ENCODE peak calls at places on chromosomes 2 and 18, in six cellular contexts. W is CD4-positive, alpha-beta T cell; D is bronchial epithelial cell; M is MCF 10A; Q is HFFc6; U is WERI-Rb-1. N is an unnamed sample.

GRCh38 chr18:71529708-71530303 is 1014.3 kb downstream of the CBLN2 start:
- DNase-seq in W (no peak), D (no peak), M (peak), Q (no peak), U (no peak), N (no peak)

GRCh38 chr2:69188174-69188900 is 175.4 kb downstream of the ANTXR1 start:
- DNase-seq in W (no peak), D (no peak), M (no peak), Q (no peak), U (no peak), N (no peak)

GRCh38 chr2:235106874-235107639 is 155.2 kb downstream of the SH3BP4 start:
- DNase-seq in W (no peak), D (peak), M (peak), Q (peak), U (peak), N (no peak)

GRCh38 chr2:240813231-240813921 is 6.6 kb downstream of the KIF1A start:
- DNase-seq in W (no peak), D (no peak), M (no peak), Q (no peak), U (no peak), N (no peak)

GRCh38 chr2:6780765-6781274 is 84.9 kb downstream of the CMPK2 start:
- DNase-seq in W (no peak), D (no peak), M (peak), Q (no peak), U (no peak), N (no peak)

GRCh38 chr2:26846334-26846863 is 1.5 kb upstream of the DPYSL5 start:
- DNase-seq in W (peak), D (peak), M (peak), Q (peak), U (peak), N (no peak)

GRCh38 chr2:50606860-50607259 is 425.1 kb downstream of the NRXN1 start:
- DNase-seq in W (no peak), D (no peak), M (no peak), Q (no peak), U (no peak), N (no peak)

GRCh38 chr2:231176061-231176460 is 22.4 kb upstream of the ARMC9 start:
- DNase-seq in W (no peak), D (no peak), M (no peak), Q (no peak), U (no peak), N (no peak)

GRCh38 chr2:69958480-69958879 is 3.0 kb downstream of the ASPRV1 start:
- DNase-seq in W (no peak), D (no peak), M (no peak), Q (no peak), U (no peak), N (no peak)

GRCh38 chr18:76421291-76422078 is 73.6 kb downstream of the ZNF516 start:
- DNase-seq in W (no peak), D (no peak), M (no peak), Q (no peak), U (no peak), N (no peak)

GRCh38 chr2:112679484-112679883 is 33.7 kb downstream of the SLC20A1 start:
- DNase-seq in W (no peak), D (peak), M (peak), Q (peak), U (no peak), N (no peak)

GRCh38 chr2:151828143-151828889 is at the start of gene ARL5A:
- DNase-seq in W (peak), D (peak), M (peak), Q (peak), U (peak), N (peak)

GRCh38 chr2:95060446-95061118 is 35.1 kb downstream of the MAL start:
- DNase-seq in W (no peak), D (no peak), M (no peak), Q (no peak), U (no peak), N (no peak)

GRCh38 chr2:46557788-46558187 is 78.4 kb downstream of the TMEM247 start:
- DNase-seq in W (no peak), D (no peak), M (no peak), Q (no peak), U (no peak), N (no peak)

GRCh38 chr2:29747786-29748470 is 173.5 kb downstream of the ALK start:
- DNase-seq in W (no peak), D (peak), M (peak), Q (peak), U (peak), N (no peak)

GRCh38 chr18:77136871-77137665 is 4.5 kb upstream of the MBP start:
- DNase-seq in W (no peak), D (no peak), M (no peak), Q (no peak), U (no peak), N (no peak)

GRCh38 chr2:126850951-126851350 is 47.7 kb upstream of the TEX51 start:
- DNase-seq in W (no peak), D (no peak), M (no peak), Q (no peak), U (no peak), N (no peak)

GRCh38 chr2:69298862-69299261 is 88.2 kb downstream of the GFPT1 start:
- DNase-seq in W (no peak), D (no peak), M (peak), Q (peak), U (no peak), N (no peak)

GRCh38 chr2:216584112-216584511 is 49.1 kb upstream of the IGFBP2 start:
- DNase-seq in W (no peak), D (no peak), M (no peak), Q (no peak), U (no peak), N (no peak)

GRCh38 chr2:5453648-5454390 is 238.4 kb upstream of the SOX11 start:
- DNase-seq in W (no peak), D (peak), M (peak), Q (no peak), U (no peak), N (no peak)

GRCh38 chr2:241063093-241063551 is 39.0 kb downstream of the MTERF4 start:
- DNase-seq in W (no peak), D (no peak), M (peak), Q (no peak), U (no peak), N (no peak)

GRCh38 chr18:272650-273049 is 4.8 kb upstream of the THOC1 start:
- DNase-seq in W (no peak), D (peak), M (no peak), Q (no peak), U (no peak), N (no peak)

GRCh38 chr2:71466301-71467179 is 13.2 kb downstream of the DYSF start:
- DNase-seq in W (no peak), D (no peak), M (peak), Q (no peak), U (peak), N (no peak)

GRCh38 chr2:159262226-159262625 is 24.3 kb downstream of the WDSUB1 start:
- DNase-seq in W (no peak), D (no peak), M (no peak), Q (no peak), U (no peak), N (no peak)

GRCh38 chr18:59446012-59446411 is 86.9 kb upstream of the LMAN1 start:
- DNase-seq in W (no peak), D (peak), M (peak), Q (peak), U (no peak), N (no peak)

GRCh38 chr2:148817210-148817708 is 57.8 kb upstream of the KIF5C start:
- DNase-seq in W (no peak), D (no peak), M (no peak), Q (peak), U (no peak), N (no peak)

GRCh38 chr2:193462411-193462810 is 1267.7 kb upstream of the TMEFF2 start:
- DNase-seq in W (no peak), D (no peak), M (no peak), Q (no peak), U (no peak), N (no peak)

GRCh38 chr2:10658041-10658913 is 31.5 kb downstream of the NOL10 start:
- DNase-seq in W (no peak), D (peak), M (peak), Q (peak), U (peak), N (no peak)

GRCh38 chr18:35949090-35949489 is 23.4 kb upstream of the RMP24 start:
- DNase-seq in W (no peak), D (no peak), M (no peak), Q (no peak), U (no peak), N (no peak)

GRCh38 chr18:35948080-35948479 is 24.4 kb upstream of the RMP24 start:
- DNase-seq in W (no peak), D (no peak), M (no peak), Q (no peak), U (no peak), N (no peak)

GRCh38 chr18:35950628-35950982 is 21.9 kb upstream of the RMP24 start:
- DNase-seq in W (no peak), D (no peak), M (no peak), Q (no peak), U (peak), N (no peak)

GRCh38 chr18:35953688-35954087 is 18.8 kb upstream of the RMP24 start:
- DNase-seq in W (no peak), D (no peak), M (no peak), Q (no peak), U (no peak), N (no peak)

DNA sequence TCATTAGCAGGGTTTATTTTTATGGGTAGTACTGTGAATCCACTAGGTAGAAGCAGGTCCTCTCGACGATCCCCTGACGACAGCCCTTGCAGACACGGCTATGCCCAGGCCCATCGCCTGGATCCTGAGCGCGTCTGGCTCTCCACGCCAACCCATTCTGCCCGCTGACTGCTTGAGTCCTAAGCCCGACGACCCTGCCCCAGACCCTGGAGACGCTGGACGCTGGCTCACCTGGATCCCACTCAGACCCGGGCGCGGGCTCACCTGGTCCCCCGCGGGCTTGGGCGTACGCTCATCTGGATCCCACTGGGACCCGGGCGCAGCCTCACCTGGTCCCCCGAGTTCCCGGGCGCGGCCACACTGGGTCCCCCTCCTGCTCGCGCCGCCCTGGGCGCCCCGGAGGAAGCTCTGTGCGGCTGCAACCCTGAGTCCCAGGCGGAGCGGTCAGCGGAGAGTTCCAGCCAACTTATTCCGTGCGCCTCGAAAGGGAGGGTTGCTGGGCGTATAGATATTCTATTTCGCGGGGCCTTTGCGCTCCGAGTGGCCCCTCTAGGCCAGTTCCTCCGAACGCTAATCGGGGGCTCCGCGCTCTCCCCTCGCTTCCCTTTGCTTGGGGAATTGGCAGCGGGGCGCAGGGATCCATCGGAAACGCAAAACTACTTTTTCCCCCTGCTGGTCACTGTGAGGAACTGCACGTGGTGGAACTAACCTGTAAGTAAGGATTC is 22.4 kb upstream of the RMP24 start:
- DNase-seq in W (peak), D (peak), M (peak), Q (peak), U (peak), N (peak)
- TF ChIP-seq CTCF in W (peak), D (peak), M (peak), Q (peak), U (peak), N (peak)

GRCh38 chr18:44895176-44895798 is 214.6 kb downstream of the SETBP1 start:
- DNase-seq in W (no peak), D (peak), M (peak), Q (peak), U (peak), N (no peak)
- TF ChIP-seq CTCF in W (no peak), D (peak), M (peak), Q (peak), U (peak), N (no peak)

GRCh38 chr2:168246483-168247340 is 683 bp downstream of the STK39 start:
- DNase-seq in W (peak), D (peak), M (peak), Q (peak), U (peak), N (no peak)
- TF ChIP-seq CTCF in W (no peak), D (peak), M (peak), Q (peak), U (peak), N (peak)

GRCh38 chr18:57806891-57807280 is 3.8 kb upstream of the ATP8B1 start:
- DNase-seq in W (no peak), D (peak), M (peak), Q (peak), U (no peak), N (no peak)

GRCh38 chr18:57806201-57806890 is 3.2 kb upstream of the ATP8B1 start:
- DNase-seq in W (no peak), D (no peak), M (no peak), Q (no peak), U (peak), N (no peak)

GRCh38 chr18:57803119-57803969 is at the start of gene ATP8B1:
- DNase-seq in W (no peak), D (peak), M (peak), Q (peak), U (no peak), N (no peak)

GRCh38 chr18:57802869-57803118 is 321 bp downstream of the ATP8B1 start:
- DNase-seq in W (no peak), D (no peak), M (no peak), Q (no peak), U (no peak), N (no peak)

DNA sequence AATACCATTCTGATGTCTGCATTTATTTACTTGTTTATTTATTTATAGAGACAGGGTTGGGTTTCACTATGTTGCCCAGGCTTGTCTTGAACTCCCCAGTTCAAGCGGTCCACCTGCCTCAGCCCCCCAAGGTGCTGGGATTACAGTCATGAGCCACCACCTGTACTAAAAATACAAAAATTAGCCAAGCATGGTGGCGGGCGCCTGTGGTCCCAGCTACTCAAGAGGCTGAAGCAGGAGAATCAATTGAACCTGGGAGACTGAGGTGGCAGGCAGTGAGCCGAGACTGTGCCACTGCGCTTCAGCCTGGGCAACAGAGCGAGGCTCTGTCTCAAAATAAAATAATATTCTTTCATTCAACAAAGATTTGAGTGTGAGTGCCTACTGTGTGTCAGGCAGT is 2.0 kb upstream of the ATP8B1 start:
- DNase-seq in W (no peak), D (no peak), M (no peak), Q (no peak), U (no peak), N (no peak)
- TF ChIP-seq CTCF in W (no peak), D (no peak), M (no peak), Q (no peak), U (no peak), N (no peak)

GRCh38 chr18:70273021-70273420 is 15.8 kb upstream of the SOCS6 start:
- DNase-seq in W (no peak), D (no peak), M (no peak), Q (no peak), U (no peak), N (no peak)
- TF ChIP-seq CTCF in W (no peak), D (no peak), M (no peak), Q (no peak), U (no peak), N (no peak)

DNA sequence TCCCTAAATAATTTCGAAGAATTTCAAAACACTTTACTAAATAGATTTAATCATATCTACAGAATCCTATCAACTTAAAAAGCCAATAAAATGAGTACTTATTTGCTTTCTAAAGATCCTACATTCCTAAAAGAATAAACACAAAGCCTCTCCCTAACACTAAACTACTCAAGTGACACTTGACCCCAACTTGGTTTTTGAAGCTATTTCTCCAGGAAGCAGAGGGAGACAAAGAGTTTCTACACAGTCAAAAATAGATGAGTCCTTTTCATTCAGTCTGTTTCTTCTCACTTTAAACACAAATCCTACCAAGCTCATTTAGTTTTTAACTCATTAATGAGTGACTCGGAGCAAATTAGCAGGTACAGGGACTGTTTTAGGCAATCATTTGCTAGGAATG is 2.1 kb downstream of the ATL2 start:
- DNase-seq in W (no peak), D (no peak), M (no peak), Q (no peak), U (no peak), N (no peak)
- TF ChIP-seq CTCF in W (no peak), D (no peak), M (no peak), Q (no peak), U (no peak), N (no peak)

GRCh38 chr2:120982598-120982997 is 246.9 kb downstream of the GLI2 start:
- DNase-seq in W (no peak), D (no peak), M (no peak), Q (no peak), U (no peak), N (no peak)
- TF ChIP-seq CTCF in W (no peak), D (no peak), M (no peak), Q (no peak), U (no peak), N (no peak)

DNA sequence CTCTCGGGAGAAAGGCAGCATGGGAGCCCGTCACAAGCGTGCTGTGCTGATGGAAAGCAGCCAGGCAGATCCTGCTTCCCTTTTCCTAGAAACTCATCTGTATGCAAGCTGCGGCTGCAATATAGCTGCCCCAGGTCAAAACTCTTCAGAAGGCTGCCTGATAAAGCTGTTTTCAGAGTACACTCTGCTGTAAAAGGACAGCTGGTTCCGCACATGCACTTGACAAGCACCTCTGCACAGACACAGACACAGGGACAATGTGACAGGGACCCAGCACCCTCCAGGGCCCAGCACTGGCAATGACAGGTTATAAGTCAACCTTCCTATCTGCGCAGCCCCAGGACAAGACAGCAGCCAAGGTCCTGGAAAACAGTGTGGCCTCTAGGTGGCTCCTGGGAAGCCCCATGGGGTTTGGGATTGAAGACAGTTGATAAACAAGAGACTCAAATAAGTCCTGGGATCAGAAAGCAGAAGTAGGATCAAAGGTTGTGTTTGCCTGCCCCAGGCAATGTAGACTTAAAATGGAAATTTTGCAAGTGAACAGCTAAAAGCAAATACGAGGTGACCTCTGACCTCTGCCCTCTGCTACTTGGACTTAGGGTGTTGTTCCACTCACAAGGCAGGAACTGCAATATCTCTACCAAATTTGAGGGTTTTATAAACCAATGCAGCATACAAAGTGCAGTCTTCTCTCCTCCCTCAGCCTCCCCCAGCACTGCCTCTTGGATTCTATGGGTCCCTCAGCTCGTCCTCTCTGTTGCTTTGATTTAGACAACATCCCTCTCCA is 16.9 kb downstream of the SLC66A2 start:
- DNase-seq in W (no peak), D (no peak), M (no peak), Q (no peak), U (peak), N (peak)
- TF ChIP-seq CTCF in W (no peak), D (no peak), M (no peak), Q (no peak), U (peak), N (no peak)

GRCh38 chr2:205934443-205934842 is 151.5 kb downstream of the INO80D start:
- DNase-seq in W (no peak), D (peak), M (peak), Q (peak), U (no peak), N (no peak)
- TF ChIP-seq CTCF in W (no peak), D (peak), M (no peak), Q (peak), U (no peak), N (no peak)

N was measured in omental fat pad.